ENCODE peak calls at places on chromosomes 5 and 9, in five cellular contexts. B is sciatic nerve; P is lung; R is nucleus accumbens; W is activated effector memory CD4-positive, alpha-beta T cell treated with anti-CD3 and anti-CD28 coated beads, Interleukin-2, amount 50 U/mL, for 16 hours. U is an unnamed sample.

GRCh38 chr9:76465442-76466298 is 6.7 kb downstream of the GCNT1 start:
- DNase-seq in P (no peak), B (no peak), W (no peak), R (no peak), U (no peak)

GRCh38 chr9:13845460-13845859 is 468.5 kb downstream of the NFIB start:
- DNase-seq in B (no peak), W (no peak), R (no peak), P (no peak), U (no peak)

GRCh38 chr9:114499528-114499927 is 5.7 kb downstream of the WHRN start:
- DNase-seq in B (no peak), P (no peak), R (peak), W (no peak), U (no peak)

GRCh38 chr9:93005876-93006275 is 52.6 kb upstream of the SUSD3 start:
- DNase-seq in W (no peak), R (no peak), P (peak), B (no peak), U (no peak)

GRCh38 chr5:154078305-154078704 is 39.5 kb downstream of the MFAP3 start:
- DNase-seq in W (no peak), B (no peak), P (no peak), R (no peak), U (no peak)

GRCh38 chr5:139845846-139846681 is 50.5 kb downstream of the PSD2 start:
- DNase-seq in B (no peak), W (no peak), P (no peak), R (peak), U (no peak)

GRCh38 chr9:121857941-121858340 is 206.5 kb downstream of the DAB2IP start:
- DNase-seq in B (peak), P (no peak), W (no peak), R (no peak), U (no peak)

GRCh38 chr5:95668216-95668615 is 14.6 kb downstream of the SPATA9 start:
- DNase-seq in B (no peak), R (no peak), P (no peak), W (no peak), U (no peak)

U was measured in SW 1271.